ENCODE peak calls at places on chromosome 16, in four cellular contexts. K is stimulated activated naive B cell treated with anti-CD40 and anti-IgM and Interleukin-4, amounts not matched to agents 10 μg/mL and 1 μg/mL and 100 μg/mL, for 72 hours; W is GM10248; X is activated CD4-positive, alpha-beta T cell treated with anti-CD3 and anti-CD28 coated beads for 4 hours. J is an unnamed sample.

GRCh38 chr16:75433732-75434413 is 570 bp upstream of the CFDP1 start:
- DNase-seq in W (peak; percentile 82), K (peak; percentile 61), X (no peak), J (peak; percentile 67)

GRCh38 chr16:3012828-3013420 is at the start of gene CLDN9:
- DNase-seq in K (no peak), X (no peak), W (no peak), J (no peak)

GRCh38 chr16:86066755-86067154 is 167.8 kb downstream of the IRF8 start:
- DNase-seq in K (no peak), W (no peak), X (no peak), J (no peak)

GRCh38 chr16:65409505-65409904 is 287.6 kb upstream of the CDH11 start:
- DNase-seq in K (no peak), W (no peak), X (no peak), J (no peak)

GRCh38 chr16:19304670-19305240 is 19.2 kb downstream of the CLEC19A start:
- DNase-seq in K (no peak), W (no peak), X (no peak), J (no peak)

GRCh38 chr16:74743668-74744299 is 30.8 kb downstream of the FA2H start:
- DNase-seq in W (no peak), X (no peak), K (no peak), J (no peak)

GRCh38 chr16:23999663-24000062 is 163.9 kb downstream of the PRKCB start:
- DNase-seq in K (peak; percentile 54), X (no peak), W (peak; percentile 42), J (no peak)

GRCh38 chr16:59684911-59685310 is 950.8 kb upstream of the GOT2 start:
- DNase-seq in K (no peak), X (no peak), W (no peak), J (no peak)

GRCh38 chr16:85157813-85158701 is 45.8 kb upstream of the CIBAR2 start:
- DNase-seq in W (no peak), K (peak; percentile 20), X (no peak), J (no peak)

GRCh38 chr16:84502581-84502980 is 1.9 kb downstream of the MEAK7 start:
- DNase-seq in K (no peak), X (no peak), W (no peak), J (no peak)

GRCh38 chr16:175145-175949 is 1.1 kb upstream of the HBA1 start:
- DNase-seq in W (no peak), X (no peak), K (no peak), J (no peak)

GRCh38 chr16:30741461-30741914 is 6.7 kb upstream of the PHKG2 start:
- DNase-seq in W (no peak), K (no peak), X (no peak), J (no peak)

GRCh38 chr16:52976539-52977167 is 76.0 kb downstream of the CHD9NB start:
- DNase-seq in X (no peak), K (no peak), W (peak; percentile 37), J (no peak)

GRCh38 chr16:10485698-10486382 is 94.6 kb downstream of the EMP2 start:
- DNase-seq in K (no peak), W (no peak), X (no peak), J (no peak)

GRCh38 chr16:88965826-88966480 is 11.1 kb downstream of the CBFA2T3 start:
- DNase-seq in W (peak; percentile 51), X (no peak), K (no peak), J (no peak)